ENCODE peak calls at places on chromosomes 12 and 14, in eight cellular contexts. One of them, this sample, is unnamed.

GRCh38 chr12:104355630-104356029 is 52.1 kb downstream of the EID3 start:
- DNase-seq in GM23338: no peak
- DNase-seq in esophagus muscularis mucosa: no peak
- DNase-seq in AG04450: no peak
- DNase-seq in tibial nerve: no peak
- DNase-seq in upper lobe of right lung: peak; percentile 30
- DNase-seq in psoas muscle: no peak
- DNase-seq in thyroid gland: no peak
- DNase-seq in this sample: no peak

GRCh38 chr14:34081576-34082136 is 130.8 kb upstream of the EGLN3 start:
- DNase-seq in GM23338: no peak
- DNase-seq in esophagus muscularis mucosa: no peak
- DNase-seq in AG04450: no peak
- DNase-seq in tibial nerve: no peak
- DNase-seq in upper lobe of right lung: no peak
- DNase-seq in psoas muscle: no peak
- DNase-seq in thyroid gland: no peak
- DNase-seq in this sample: no peak

GRCh38 chr12:52236386-52237050 is 3.5 kb downstream of the KRT7 start:
- DNase-seq in GM23338: no peak
- DNase-seq in esophagus muscularis mucosa: no peak
- DNase-seq in AG04450: no peak
- DNase-seq in tibial nerve: no peak
- DNase-seq in upper lobe of right lung: no peak
- DNase-seq in psoas muscle: no peak
- DNase-seq in thyroid gland: no peak
- DNase-seq in this sample: no peak

GRCh38 chr14:106802413-106803364 is 1276.3 kb downstream of the TMEM121 start:
- DNase-seq in GM23338: no peak
- DNase-seq in esophagus muscularis mucosa: no peak
- DNase-seq in AG04450: no peak
- DNase-seq in tibial nerve: no peak
- DNase-seq in upper lobe of right lung: no peak
- DNase-seq in psoas muscle: no peak
- DNase-seq in thyroid gland: no peak
- DNase-seq in this sample: no peak

GRCh38 chr12:117363953-117364486 is 2.6 kb upstream of the NOS1 start:
- DNase-seq in GM23338: peak; percentile 65
- DNase-seq in esophagus muscularis mucosa: no peak
- DNase-seq in AG04450: no peak
- DNase-seq in tibial nerve: no peak
- DNase-seq in upper lobe of right lung: no peak
- DNase-seq in psoas muscle: no peak
- DNase-seq in thyroid gland: no peak
- DNase-seq in this sample: no peak

GRCh38 chr12:26971963-26972362 is 33.7 kb downstream of the FGFR1OP2 start:
- DNase-seq in GM23338: no peak
- DNase-seq in esophagus muscularis mucosa: no peak
- DNase-seq in AG04450: no peak
- DNase-seq in tibial nerve: no peak
- DNase-seq in upper lobe of right lung: no peak
- DNase-seq in psoas muscle: no peak
- DNase-seq in thyroid gland: no peak
- DNase-seq in this sample: no peak

GRCh38 chr12:10632226-10632625 is 18.8 kb upstream of the MAGOHB start:
- DNase-seq in GM23338: no peak
- DNase-seq in esophagus muscularis mucosa: no peak
- DNase-seq in AG04450: no peak
- DNase-seq in tibial nerve: no peak
- DNase-seq in upper lobe of right lung: no peak
- DNase-seq in psoas muscle: no peak
- DNase-seq in thyroid gland: no peak
- DNase-seq in this sample: no peak

GRCh38 chr12:127063339-127064090 is 1203.5 kb upstream of the TMEM132C start:
- DNase-seq in GM23338: no peak
- DNase-seq in esophagus muscularis mucosa: no peak
- DNase-seq in AG04450: no peak
- DNase-seq in tibial nerve: no peak
- DNase-seq in upper lobe of right lung: no peak
- DNase-seq in psoas muscle: no peak
- DNase-seq in thyroid gland: no peak
- DNase-seq in this sample: no peak

GRCh38 chr14:93430889-93431670 is at the start of gene UNC79:
- DNase-seq in GM23338: peak; percentile 86
- DNase-seq in esophagus muscularis mucosa: no peak
- DNase-seq in AG04450: no peak
- DNase-seq in tibial nerve: no peak
- DNase-seq in upper lobe of right lung: no peak
- DNase-seq in psoas muscle: peak; percentile 17
- DNase-seq in thyroid gland: peak; percentile 12
- DNase-seq in this sample: no peak

GRCh38 chr12:27429606-27430005 is 16.9 kb upstream of the SMCO2 start:
- DNase-seq in GM23338: no peak
- DNase-seq in esophagus muscularis mucosa: no peak
- DNase-seq in AG04450: no peak
- DNase-seq in tibial nerve: no peak
- DNase-seq in upper lobe of right lung: no peak
- DNase-seq in psoas muscle: no peak
- DNase-seq in thyroid gland: no peak
- DNase-seq in this sample: no peak

GRCh38 chr14:104137297-104138097 is 890 bp upstream of the KIF26A start:
- DNase-seq in GM23338: peak; percentile 81
- DNase-seq in esophagus muscularis mucosa: no peak
- DNase-seq in AG04450: no peak
- DNase-seq in tibial nerve: peak; percentile 28
- DNase-seq in upper lobe of right lung: peak; percentile 83
- DNase-seq in psoas muscle: peak; percentile 69
- DNase-seq in thyroid gland: peak; percentile 57
- DNase-seq in this sample: no peak
- H3K4me3 ChIP-seq in GM23338: peak overlapping the region; percentile 71
- H3K4me3 ChIP-seq in esophagus muscularis mucosa: peak overlapping the region; percentile 52
- H3K4me3 ChIP-seq in AG04450: no peak overlapping the region
- H3K4me3 ChIP-seq in tibial nerve: peak overlapping the region; percentile 30
- H3K4me3 ChIP-seq in upper lobe of right lung: peak overlapping the region; percentile 55
- H3K4me3 ChIP-seq in psoas muscle: peak overlapping the region; percentile 68
- H3K4me3 ChIP-seq in thyroid gland: no peak overlapping the region
- H3K4me3 ChIP-seq in this sample: peak overlapping the region; percentile 67

GRCh38 chr12:57278465-57279453 is 27.8 kb upstream of the STAC3 start:
- DNase-seq in GM23338: no peak
- DNase-seq in esophagus muscularis mucosa: no peak
- DNase-seq in AG04450: no peak
- DNase-seq in tibial nerve: no peak
- DNase-seq in upper lobe of right lung: no peak
- DNase-seq in psoas muscle: no peak
- DNase-seq in thyroid gland: no peak
- DNase-seq in this sample: no peak
- H3K27ac ChIP-seq in GM23338: no peak overlapping the region
- H3K27ac ChIP-seq in esophagus muscularis mucosa: no peak overlapping the region
- H3K27ac ChIP-seq in AG04450: no peak overlapping the region
- H3K27ac ChIP-seq in tibial nerve: no peak overlapping the region
- H3K27ac ChIP-seq in upper lobe of right lung: no peak overlapping the region
- H3K27ac ChIP-seq in psoas muscle: no peak overlapping the region
- H3K27ac ChIP-seq in thyroid gland: no peak overlapping the region
- H3K27ac ChIP-seq in this sample: no peak overlapping the region

GRCh38 chr14:42994001-42994736 is 1387.5 kb downstream of the LRFN5 start:
- DNase-seq in GM23338: no peak
- DNase-seq in esophagus muscularis mucosa: no peak
- DNase-seq in AG04450: peak; percentile 80
- DNase-seq in tibial nerve: no peak
- DNase-seq in upper lobe of right lung: no peak
- DNase-seq in psoas muscle: no peak
- DNase-seq in thyroid gland: no peak
- DNase-seq in this sample: no peak
- TF ChIP-seq CTCF in GM23338: no peak
- TF ChIP-seq CTCF in esophagus muscularis mucosa: no peak
- TF ChIP-seq CTCF in AG04450: peak; percentile 49
- TF ChIP-seq CTCF in tibial nerve: no peak
- TF ChIP-seq CTCF in upper lobe of right lung: no peak
- TF ChIP-seq CTCF in psoas muscle: no peak
- TF ChIP-seq CTCF in thyroid gland: no peak
- TF ChIP-seq CTCF in this sample: no peak

GRCh38 chr12:38905480-38906351 is at the start of gene CPNE8:
- DNase-seq in GM23338: peak; percentile 68
- DNase-seq in esophagus muscularis mucosa: peak; percentile 97
- DNase-seq in AG04450: no peak
- DNase-seq in tibial nerve: peak; percentile 80
- DNase-seq in upper lobe of right lung: peak; percentile 93
- DNase-seq in psoas muscle: peak; percentile 89
- DNase-seq in thyroid gland: peak; percentile 74
- DNase-seq in this sample: peak; percentile 94
- H3K4me3 ChIP-seq in GM23338: peak within 1 kb of the TSS; percentile 85
- H3K4me3 ChIP-seq in esophagus muscularis mucosa: peak within 1 kb of the TSS; percentile 73
- H3K4me3 ChIP-seq in AG04450: no peak within 1 kb of the TSS
- H3K4me3 ChIP-seq in tibial nerve: peak within 1 kb of the TSS; percentile 72
- H3K4me3 ChIP-seq in upper lobe of right lung: peak within 1 kb of the TSS; percentile 85
- H3K4me3 ChIP-seq in psoas muscle: peak within 1 kb of the TSS; percentile 67
- H3K4me3 ChIP-seq in thyroid gland: peak within 1 kb of the TSS; percentile 13
- H3K4me3 ChIP-seq in this sample: peak within 1 kb of the TSS; percentile 87

DNA sequence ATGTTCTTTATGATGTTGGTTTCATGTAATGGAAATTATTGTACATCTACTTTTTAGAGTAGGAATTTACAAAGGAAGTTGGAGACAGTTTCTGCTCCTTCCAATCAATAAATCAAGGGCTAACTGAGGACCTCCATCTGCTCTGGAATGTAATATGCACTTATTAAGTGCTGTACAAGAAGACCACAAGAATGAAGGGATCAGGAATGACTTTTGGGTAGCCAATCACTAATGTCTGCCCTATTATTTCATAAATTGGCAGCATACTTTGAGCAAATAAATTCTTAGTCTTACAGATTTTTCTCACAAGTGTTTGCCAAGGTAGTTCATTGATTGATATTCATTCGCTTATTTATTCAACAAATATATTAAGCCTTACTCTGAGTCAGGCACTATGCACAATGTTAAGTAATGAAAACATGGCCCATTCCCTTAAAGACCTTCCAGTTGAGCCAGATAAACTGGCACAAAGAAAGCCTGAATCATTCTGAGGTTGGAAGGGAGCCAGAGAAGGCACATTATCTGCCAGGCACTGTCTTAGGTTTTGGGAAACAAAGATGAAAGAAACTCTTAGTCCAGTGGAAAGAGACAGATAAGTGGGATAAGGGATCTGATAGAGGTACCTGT is 26.7 kb downstream of the PDE6H start:
- DNase-seq in GM23338: no peak
- DNase-seq in esophagus muscularis mucosa: no peak
- DNase-seq in AG04450: no peak
- DNase-seq in tibial nerve: no peak
- DNase-seq in upper lobe of right lung: no peak
- DNase-seq in psoas muscle: no peak
- DNase-seq in thyroid gland: no peak
- DNase-seq in this sample: no peak
- H3K27ac ChIP-seq in GM23338: no peak overlapping the region
- H3K27ac ChIP-seq in esophagus muscularis mucosa: no peak overlapping the region
- H3K27ac ChIP-seq in AG04450: no peak overlapping the region
- H3K27ac ChIP-seq in tibial nerve: no peak overlapping the region
- H3K27ac ChIP-seq in upper lobe of right lung: no peak overlapping the region
- H3K27ac ChIP-seq in psoas muscle: no peak overlapping the region
- H3K27ac ChIP-seq in thyroid gland: no peak overlapping the region
- H3K27ac ChIP-seq in this sample: no peak overlapping the region

DNA sequence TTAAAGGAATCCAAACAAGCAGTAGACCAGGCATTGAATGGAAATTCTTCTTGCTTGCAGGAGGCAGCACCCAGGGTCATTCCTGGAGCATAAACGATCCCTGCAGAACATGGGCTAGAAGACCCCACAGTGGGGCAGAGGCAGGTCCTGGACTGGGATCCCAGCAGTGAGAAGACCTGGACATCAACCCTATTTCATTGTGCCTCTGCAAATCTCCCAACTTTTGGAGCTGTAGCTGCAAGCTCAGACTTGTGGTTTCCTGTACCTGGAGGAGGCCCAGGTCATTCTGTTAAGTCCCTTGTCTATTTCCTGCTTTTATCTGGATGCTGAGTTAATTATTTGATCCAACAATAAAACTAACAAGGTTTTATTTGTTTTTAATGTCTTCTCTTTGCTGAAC is 61.7 kb downstream of the CALM1 start:
- DNase-seq in GM23338: no peak
- DNase-seq in esophagus muscularis mucosa: no peak
- DNase-seq in AG04450: no peak
- DNase-seq in tibial nerve: no peak
- DNase-seq in upper lobe of right lung: no peak
- DNase-seq in psoas muscle: no peak
- DNase-seq in thyroid gland: no peak
- DNase-seq in this sample: no peak
- TF ChIP-seq CTCF in GM23338: no peak
- TF ChIP-seq CTCF in esophagus muscularis mucosa: no peak
- TF ChIP-seq CTCF in AG04450: no peak
- TF ChIP-seq CTCF in tibial nerve: no peak
- TF ChIP-seq CTCF in upper lobe of right lung: no peak
- TF ChIP-seq CTCF in psoas muscle: no peak
- TF ChIP-seq CTCF in thyroid gland: no peak
- TF ChIP-seq CTCF in this sample: no peak

GRCh38 chr12:132926417-132926833 is 29.7 kb downstream of the ZNF605 start:
- DNase-seq in GM23338: no peak
- DNase-seq in esophagus muscularis mucosa: no peak
- DNase-seq in AG04450: no peak
- DNase-seq in tibial nerve: no peak
- DNase-seq in upper lobe of right lung: no peak
- DNase-seq in psoas muscle: no peak
- DNase-seq in thyroid gland: no peak
- DNase-seq in this sample: no peak
- H3K4me3 ChIP-seq in GM23338: no peak overlapping the region
- H3K4me3 ChIP-seq in esophagus muscularis mucosa: no peak overlapping the region
- H3K4me3 ChIP-seq in AG04450: no peak overlapping the region
- H3K4me3 ChIP-seq in tibial nerve: no peak overlapping the region
- H3K4me3 ChIP-seq in upper lobe of right lung: no peak overlapping the region
- H3K4me3 ChIP-seq in psoas muscle: no peak overlapping the region
- H3K4me3 ChIP-seq in thyroid gland: no peak overlapping the region
- H3K4me3 ChIP-seq in this sample: peak overlapping the region; percentile 20

DNA sequence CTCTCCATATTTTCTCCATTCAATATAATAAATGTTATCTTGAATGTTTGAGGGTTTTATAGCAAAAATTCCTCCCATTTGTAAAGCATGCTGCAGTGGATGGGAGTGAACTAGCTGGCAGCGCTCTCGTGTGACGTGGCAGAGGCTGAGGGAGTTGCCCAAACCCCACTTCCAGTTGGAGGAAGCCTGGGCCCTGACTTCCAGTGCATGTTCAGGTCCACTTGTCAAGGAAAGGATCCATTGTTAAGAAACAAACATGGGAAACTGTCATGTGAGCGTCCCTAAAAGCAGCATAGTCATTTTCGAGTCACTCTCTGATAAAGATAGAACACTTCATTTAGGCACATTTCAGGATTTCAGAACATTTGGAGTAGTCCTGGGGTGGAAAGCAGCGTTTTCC is 116.6 kb downstream of the SLC25A47 start:
- DNase-seq in GM23338: peak; percentile 11
- DNase-seq in esophagus muscularis mucosa: no peak
- DNase-seq in AG04450: no peak
- DNase-seq in tibial nerve: no peak
- DNase-seq in upper lobe of right lung: no peak
- DNase-seq in psoas muscle: peak; percentile 41
- DNase-seq in thyroid gland: no peak
- DNase-seq in this sample: no peak
- H3K27ac ChIP-seq in GM23338: peak overlapping the region; percentile 13
- H3K27ac ChIP-seq in esophagus muscularis mucosa: peak overlapping the region; percentile 26
- H3K27ac ChIP-seq in AG04450: no peak overlapping the region
- H3K27ac ChIP-seq in tibial nerve: no peak overlapping the region
- H3K27ac ChIP-seq in upper lobe of right lung: peak overlapping the region; percentile 43
- H3K27ac ChIP-seq in psoas muscle: no peak overlapping the region
- H3K27ac ChIP-seq in thyroid gland: no peak overlapping the region
- H3K27ac ChIP-seq in this sample: peak overlapping the region; percentile 17